ENCODE peak calls at places on chromosomes 12 and 14, in eight cellular contexts. One of them, this sample, is unnamed.

GRCh38 chr14:32998433-32998832 is 59.8 kb downstream of the NPAS3 start:
- DNase-seq in CD8-positive, alpha-beta memory T cell: no peak
- DNase-seq in fibroblast of lung: peak; percentile 17
- DNase-seq in right cardiac atrium: no peak
- DNase-seq in aorta: no peak
- DNase-seq in DND-41: no peak
- DNase-seq in PC-3: peak; percentile 43
- DNase-seq in prostate gland: no peak
- DNase-seq in this sample: no peak

GRCh38 chr14:61126083-61126962 is 145.3 kb downstream of the SLC38A6 start:
- DNase-seq in DND-41: no peak
- DNase-seq in PC-3: no peak
- DNase-seq in prostate gland: no peak
- DNase-seq in CD8-positive, alpha-beta memory T cell: no peak
- DNase-seq in right cardiac atrium: no peak
- DNase-seq in fibroblast of lung: peak; percentile 50
- DNase-seq in aorta: no peak
- DNase-seq in this sample: no peak

GRCh38 chr12:27201169-27201568 is 42.9 kb upstream of the STK38L start:
- DNase-seq in fibroblast of lung: no peak
- DNase-seq in prostate gland: no peak
- DNase-seq in right cardiac atrium: no peak
- DNase-seq in aorta: no peak
- DNase-seq in DND-41: no peak
- DNase-seq in CD8-positive, alpha-beta memory T cell: no peak
- DNase-seq in PC-3: no peak
- DNase-seq in this sample: no peak

GRCh38 chr12:64992641-64993040 is 128.5 kb downstream of the WIF1 start:
- DNase-seq in DND-41: no peak
- DNase-seq in CD8-positive, alpha-beta memory T cell: no peak
- DNase-seq in fibroblast of lung: no peak
- DNase-seq in prostate gland: no peak
- DNase-seq in aorta: no peak
- DNase-seq in PC-3: no peak
- DNase-seq in right cardiac atrium: no peak
- DNase-seq in this sample: no peak

GRCh38 chr12:47767197-47767724 is 5.8 kb upstream of the SLC48A1 start:
- DNase-seq in DND-41: peak; percentile 63
- DNase-seq in aorta: no peak
- DNase-seq in CD8-positive, alpha-beta memory T cell: peak; percentile 53
- DNase-seq in right cardiac atrium: peak; percentile 58
- DNase-seq in prostate gland: peak; percentile 52
- DNase-seq in PC-3: peak; percentile 64
- DNase-seq in fibroblast of lung: no peak
- DNase-seq in this sample: peak; percentile 72

GRCh38 chr14:37994846-37995372 is 212.8 kb upstream of the SSTR1 start:
- DNase-seq in PC-3: no peak
- DNase-seq in DND-41: no peak
- DNase-seq in CD8-positive, alpha-beta memory T cell: no peak
- DNase-seq in right cardiac atrium: no peak
- DNase-seq in fibroblast of lung: no peak
- DNase-seq in prostate gland: no peak
- DNase-seq in aorta: no peak
- DNase-seq in this sample: no peak

GRCh38 chr14:73753043-73753886 is 39.1 kb upstream of the PNMA1 start:
- DNase-seq in prostate gland: no peak
- DNase-seq in PC-3: no peak
- DNase-seq in right cardiac atrium: peak; percentile 78
- DNase-seq in fibroblast of lung: no peak
- DNase-seq in DND-41: peak; percentile 28
- DNase-seq in CD8-positive, alpha-beta memory T cell: no peak
- DNase-seq in aorta: peak; percentile 69
- DNase-seq in this sample: peak; percentile 50

GRCh38 chr12:26768611-26769603 is 64.1 kb downstream of the ITPR2 start:
- DNase-seq in PC-3: peak; percentile 97
- DNase-seq in CD8-positive, alpha-beta memory T cell: no peak
- DNase-seq in fibroblast of lung: no peak
- DNase-seq in aorta: no peak
- DNase-seq in right cardiac atrium: no peak
- DNase-seq in prostate gland: peak; percentile 7
- DNase-seq in DND-41: peak; percentile 75
- DNase-seq in this sample: no peak

GRCh38 chr14:104776481-104776880 is 19.1 kb downstream of the AKT1 start:
- DNase-seq in prostate gland: no peak
- DNase-seq in aorta: no peak
- DNase-seq in right cardiac atrium: no peak
- DNase-seq in DND-41: no peak
- DNase-seq in fibroblast of lung: no peak
- DNase-seq in CD8-positive, alpha-beta memory T cell: no peak
- DNase-seq in PC-3: no peak
- DNase-seq in this sample: no peak

GRCh38 chr12:125304029-125304428 is 238.8 kb downstream of the AACS start:
- DNase-seq in DND-41: no peak
- DNase-seq in CD8-positive, alpha-beta memory T cell: no peak
- DNase-seq in PC-3: no peak
- DNase-seq in aorta: no peak
- DNase-seq in fibroblast of lung: no peak
- DNase-seq in right cardiac atrium: no peak
- DNase-seq in prostate gland: no peak
- DNase-seq in this sample: no peak

GRCh38 chr14:79165460-79166080 is 995.4 kb downstream of the NRXN3 start:
- DNase-seq in aorta: no peak
- DNase-seq in fibroblast of lung: no peak
- DNase-seq in DND-41: no peak
- DNase-seq in CD8-positive, alpha-beta memory T cell: no peak
- DNase-seq in prostate gland: no peak
- DNase-seq in right cardiac atrium: no peak
- DNase-seq in PC-3: no peak
- DNase-seq in this sample: no peak
- H3K9me3 ChIP-seq in aorta: no peaks in the 10 kb centered on the region
- H3K9me3 ChIP-seq in fibroblast of lung: no peaks in the 10 kb centered on the region
- H3K9me3 ChIP-seq in DND-41: no peaks in the 10 kb centered on the region
- H3K9me3 ChIP-seq in CD8-positive, alpha-beta memory T cell: no peaks in the 10 kb centered on the region
- H3K9me3 ChIP-seq in prostate gland: no peaks in the 10 kb centered on the region
- H3K9me3 ChIP-seq in right cardiac atrium: no peaks in the 10 kb centered on the region
- H3K9me3 ChIP-seq in PC-3: no peaks in the 10 kb centered on the region
- H3K9me3 ChIP-seq in this sample: no peaks in the 10 kb centered on the region

GRCh38 chr12:41205070-41205715 is 17.1 kb downstream of the PDZRN4 start:
- DNase-seq in aorta: no peak
- DNase-seq in CD8-positive, alpha-beta memory T cell: no peak
- DNase-seq in prostate gland: no peak
- DNase-seq in PC-3: no peak
- DNase-seq in right cardiac atrium: no peak
- DNase-seq in DND-41: no peak
- DNase-seq in fibroblast of lung: no peak
- DNase-seq in this sample: no peak
- H3K27ac ChIP-seq in aorta: peak overlapping the region; percentile 75
- H3K27ac ChIP-seq in CD8-positive, alpha-beta memory T cell: no peak overlapping the region
- H3K27ac ChIP-seq in prostate gland: peak overlapping the region; percentile 31
- H3K27ac ChIP-seq in PC-3: no peak overlapping the region
- H3K27ac ChIP-seq in right cardiac atrium: no peak overlapping the region
- H3K27ac ChIP-seq in DND-41: no peak overlapping the region
- H3K27ac ChIP-seq in fibroblast of lung: no peak overlapping the region
- H3K27ac ChIP-seq in this sample: no peak overlapping the region

DNA sequence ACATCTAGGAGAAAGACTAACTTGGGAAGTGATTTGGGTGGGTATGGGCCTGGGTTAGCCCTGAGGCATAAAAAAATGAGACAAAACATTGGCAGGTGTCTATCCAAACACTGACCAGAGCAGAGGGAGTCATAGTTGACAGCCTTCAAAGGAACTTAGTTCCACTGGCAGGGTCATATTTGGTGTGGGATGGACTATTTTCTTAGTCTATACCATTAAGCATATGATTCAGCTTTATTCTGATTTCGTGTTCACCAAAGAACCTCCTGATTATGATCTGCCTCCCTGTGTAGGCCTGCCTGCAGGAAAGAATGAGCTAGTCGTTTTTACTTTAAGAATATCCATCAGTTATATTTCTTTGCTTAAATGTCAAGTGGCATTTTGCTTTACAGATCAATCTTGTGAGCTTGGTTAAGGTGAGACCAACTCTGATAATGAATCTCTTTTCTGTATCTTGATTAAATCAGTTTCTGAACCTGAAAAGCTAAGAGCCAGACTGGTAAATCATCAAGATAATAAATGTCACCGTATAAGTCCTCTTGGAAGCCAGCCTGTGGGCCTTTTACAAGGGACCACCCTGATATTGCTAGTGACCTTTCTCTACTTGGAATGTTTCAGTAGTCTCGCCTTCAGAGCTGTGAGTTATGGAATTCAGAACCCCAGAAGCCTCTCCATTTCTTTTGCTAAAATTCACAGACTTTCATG is 182.9 kb downstream of the MON2 start:
- DNase-seq in DND-41: no peak
- DNase-seq in right cardiac atrium: no peak
- DNase-seq in fibroblast of lung: no peak
- DNase-seq in prostate gland: no peak
- DNase-seq in CD8-positive, alpha-beta memory T cell: no peak
- DNase-seq in PC-3: no peak
- DNase-seq in aorta: no peak
- DNase-seq in this sample: no peak
- H3K4me1 ChIP-seq in DND-41: no peaks in the 10 kb centered on the region
- H3K4me1 ChIP-seq in right cardiac atrium: no peaks in the 10 kb centered on the region
- H3K4me1 ChIP-seq in fibroblast of lung: no peaks in the 10 kb centered on the region
- H3K4me1 ChIP-seq in prostate gland: no peaks in the 10 kb centered on the region
- H3K4me1 ChIP-seq in CD8-positive, alpha-beta memory T cell: no peaks in the 10 kb centered on the region
- H3K4me1 ChIP-seq in PC-3: no peaks in the 10 kb centered on the region
- H3K4me1 ChIP-seq in aorta: no peaks in the 10 kb centered on the region
- H3K4me1 ChIP-seq in this sample: peaks cover 3% of the 10 kb centered on the region

GRCh38 chr12:31985832-31986231 is 26.6 kb downstream of the RESF1 start:
- DNase-seq in prostate gland: no peak
- DNase-seq in fibroblast of lung: no peak
- DNase-seq in right cardiac atrium: no peak
- DNase-seq in aorta: no peak
- DNase-seq in PC-3: no peak
- DNase-seq in CD8-positive, alpha-beta memory T cell: no peak
- DNase-seq in DND-41: no peak
- DNase-seq in this sample: no peak
- H3K9me3 ChIP-seq in prostate gland: no peaks in the 10 kb centered on the region
- H3K9me3 ChIP-seq in fibroblast of lung: no peaks in the 10 kb centered on the region
- H3K9me3 ChIP-seq in right cardiac atrium: peaks cover 2% of the 10 kb centered on the region
- H3K9me3 ChIP-seq in aorta: peaks cover 3% of the 10 kb centered on the region
- H3K9me3 ChIP-seq in PC-3: no peaks in the 10 kb centered on the region
- H3K9me3 ChIP-seq in CD8-positive, alpha-beta memory T cell: peaks cover 51% of the 10 kb centered on the region
- H3K9me3 ChIP-seq in DND-41: peaks cover 14% of the 10 kb centered on the region
- H3K9me3 ChIP-seq in this sample: peaks cover 49% of the 10 kb centered on the region